ENCODE peak calls at places on chromosomes 13 and 19, in nine cellular contexts. E, F, R, J, L, G, A, U and N are unnamed samples.
A peak's percentile ranks its signal among the peaks of the same experiment; 100 is the strongest.

GRCh38 chr19:5828661-5829566 is 10.6 kb downstream of the FUT6 start:
- DNase-seq in E (no peak), F (no peak), R (no peak), J (peak; percentile 10), L (peak; percentile 4), G (peak; percentile 54), A (peak; percentile 54), U (peak; percentile 42), N (no peak)

GRCh38 chr13:113837554-113838355 is 26.1 kb downstream of the GAS6 start:
- DNase-seq in E (peak; percentile 96), F (peak; percentile 78), R (no peak), J (peak; percentile 99), L (peak; percentile 98), G (peak; percentile 96), A (peak; percentile 93), U (no peak), N (peak; percentile 98)

GRCh38 chr19:50500060-50500752 is 10.8 kb downstream of the JOSD2 start:
- DNase-seq in E (no peak), F (no peak), R (no peak), J (no peak), L (no peak), G (no peak), A (peak; percentile 86), U (no peak), N (no peak)

GRCh38 chr19:2887391-2887914 is 13.3 kb upstream of the ZNF57 start:
- DNase-seq in E (no peak), F (peak; percentile 9), R (no peak), J (peak; percentile 69), L (peak; percentile 86), G (no peak), A (no peak), U (no peak), N (peak; percentile 80)

GRCh38 chr13:19952850-19953249 is 5.7 kb upstream of the ZMYM2 start:
- DNase-seq in E (no peak), F (no peak), R (no peak), J (no peak), L (no peak), G (no peak), A (no peak), U (no peak), N (no peak)

GRCh38 chr13:109776575-109776974 is 9.8 kb downstream of the IRS2 start:
- DNase-seq in E (no peak), F (no peak), R (no peak), J (peak; percentile 47), L (no peak), G (no peak), A (no peak), U (no peak), N (no peak)

GRCh38 chr19:58409010-58409790 is 751 bp downstream of the ZNF584 start:
- DNase-seq in E (peak; percentile 41), F (no peak), R (no peak), J (no peak), L (peak; percentile 27), G (peak; percentile 42), A (no peak), U (no peak), N (peak; percentile 40)

GRCh38 chr19:7210359-7210758 is 83.9 kb downstream of the INSR start:
- DNase-seq in E (no peak), F (no peak), R (no peak), J (no peak), L (no peak), G (no peak), A (no peak), U (no peak), N (no peak)

GRCh38 chr13:48233886-48234488 is 981 bp downstream of the ITM2B start:
- DNase-seq in E (peak; percentile 35), F (no peak), R (no peak), J (peak; percentile 69), L (peak; percentile 78), G (no peak), A (no peak), U (no peak), N (peak; percentile 7)

GRCh38 chr13:62293081-62293480 is 877.4 kb upstream of the PCDH20 start:
- DNase-seq in E (no peak), F (no peak), R (no peak), J (peak; percentile 3), L (no peak), G (no peak), A (no peak), U (no peak), N (no peak)

GRCh38 chr13:73781384-73781783 is 352.8 kb downstream of the KLF12 start:
- DNase-seq in E (no peak), F (no peak), R (no peak), J (no peak), L (no peak), G (no peak), A (no peak), U (no peak), N (no peak)

GRCh38 chr19:16436780-16437179 is 35.0 kb downstream of the EPS15L1 start:
- DNase-seq in E (no peak), F (no peak), R (no peak), J (no peak), L (no peak), G (no peak), A (no peak), U (no peak), N (no peak)

GRCh38 chr19:18783958-18784785 is 6.9 kb downstream of the COMP start:
- DNase-seq in E (no peak), F (no peak), R (no peak), J (no peak), L (no peak), G (no peak), A (no peak), U (no peak), N (no peak)